ENCODE peak calls at places on chromosomes 6 and 20, in six cellular contexts. K is left lung, X is NCI-H1436, Z is tibial nerve, R is T-cell, Y is skeletal muscle cell. L is an unnamed sample.

GRCh38 chr6:156953478-156954146 is 176.4 kb downstream of the ARID1B start:
- DNase-seq in Y (peak), K (no peak), X (peak), Z (no peak), R (peak), L (no peak)

GRCh38 chr6:131641554-131641953 is 4.5 kb downstream of the ENPP3 start:
- DNase-seq in Z (no peak), K (no peak), X (no peak), Y (no peak), R (no peak), L (no peak)

GRCh38 chr6:8481727-8482126 is 46.4 kb upstream of the SLC35B3 start:
- DNase-seq in R (no peak), X (no peak), K (no peak), Y (no peak), Z (no peak), L (no peak)

GRCh38 chr20:58850693-58851174 is at the start of gene GNAS-AS1:
- DNase-seq in Y (peak), Z (peak), X (no peak), K (peak), R (peak), L (peak)

GRCh38 chr6:81262656-81263055 is 489.8 kb downstream of the TENT5A start:
- DNase-seq in K (peak), X (no peak), R (no peak), Y (no peak), Z (no peak), L (no peak)

GRCh38 chr6:46788791-46789190 is 4.4 kb upstream of the MEP1A start:
- DNase-seq in R (no peak), Z (no peak), K (no peak), X (no peak), Y (no peak), L (no peak)

GRCh38 chr6:110331816-110332215 is 26.3 kb downstream of the METTL24 start:
- DNase-seq in Y (no peak), X (no peak), Z (no peak), K (no peak), R (no peak), L (no peak)

GRCh38 chr6:36025932-36026327 is 1.5 kb upstream of the SLC26A8 start:
- DNase-seq in R (no peak), X (no peak), Z (no peak), K (no peak), Y (no peak), L (no peak)

GRCh38 chr20:2305479-2305878 is 9.7 kb downstream of the TGM3 start:
- DNase-seq in R (no peak), Y (no peak), K (no peak), Z (no peak), X (peak), L (no peak)

GRCh38 chr6:47358440-47359225 is 48.9 kb upstream of the TNFRSF21 start:
- DNase-seq in X (no peak), Z (no peak), R (no peak), K (no peak), Y (no peak), L (no peak)

GRCh38 chr6:6781172-6781876 is 192.8 kb downstream of the LY86 start:
- DNase-seq in K (no peak), R (no peak), X (no peak), Z (peak), Y (peak), L (peak)

GRCh38 chr6:33410711-33411631 is at the start of gene PHF1:
- DNase-seq in X (peak), R (no peak), Z (peak), Y (peak), K (peak), L (no peak)

GRCh38 chr6:144140859-144141258 is 9.5 kb upstream of the STX11 start:
- DNase-seq in K (no peak), Z (no peak), X (no peak), R (no peak), Y (no peak), L (no peak)

GRCh38 chr6:80872194-80872950 is 765.9 kb downstream of the BCKDHB start:
- DNase-seq in Y (peak), Z (peak), X (no peak), R (no peak), K (no peak), L (no peak)

GRCh38 chr6:55898342-55898741 is 23.0 kb upstream of the BMP5 start:
- DNase-seq in X (no peak), Y (no peak), K (no peak), R (no peak), Z (no peak), L (no peak)

GRCh38 chr6:151630387-151630786 is 136.6 kb downstream of the CCDC170 start:
- DNase-seq in Z (no peak), R (no peak), K (no peak), Y (no peak), X (no peak), L (no peak)

GRCh38 chr20:48238326-48238725 is 453.0 kb upstream of the SULF2 start:
- DNase-seq in R (no peak), X (no peak), Z (no peak), K (no peak), Y (peak), L (no peak)

GRCh38 chr6:24140572-24140971 is 14.6 kb downstream of the NRSN1 start:
- DNase-seq in Z (no peak), Y (no peak), X (no peak), K (no peak), R (no peak), L (no peak)

GRCh38 chr6:7974932-7975763 is 64.6 kb upstream of the TXNDC5 start:
- DNase-seq in K (no peak), X (no peak), R (no peak), Z (peak), Y (peak), L (peak)

GRCh38 chr20:40651121-40651520 is 37.9 kb downstream of the MAFB start:
- DNase-seq in K (no peak), Y (no peak), X (no peak), R (no peak), Z (no peak), L (no peak)

GRCh38 chr6:167091149-167092107 is 31.5 kb upstream of the CCR6 start:
- DNase-seq in R (no peak), K (no peak), X (no peak), Z (no peak), Y (no peak), L (no peak)